ENCODE peak calls at places on chromosomes 12 and 14, in seven cellular contexts. V is endodermal cell; D is naive thymus-derived CD4-positive, alpha-beta T cell; O is IMR-90; T is PC-3; X is heart left ventricle; U is GM23248. P is an unnamed sample. For H3K4me1, the result is how much of the 10 kb centered on the place peaks cover.

GRCh38 chr14:30874999-30875787 is 834 bp downstream of the COCH start:
- DNase-seq in V (peak), D (no peak), O (no peak), T (no peak), X (no peak), U (peak), P (no peak)

GRCh38 chr12:2408262-2408661 is 355.5 kb downstream of the CACNA1C start:
- DNase-seq in V (no peak), D (no peak), O (no peak), T (no peak), X (no peak), U (no peak), P (no peak)

GRCh38 chr12:59179231-59179630 is 258.9 kb upstream of the LRIG3 start:
- DNase-seq in V (no peak), D (no peak), O (no peak), T (peak), X (no peak), U (no peak), P (no peak)

GRCh38 chr12:26017484-26018211 is 59.2 kb downstream of the RASSF8 start:
- DNase-seq in V (peak), D (no peak), O (peak), T (peak), X (no peak), U (peak), P (peak)

GRCh38 chr14:77055981-77056380 is 27.5 kb upstream of the IRF2BPL start:
- DNase-seq in V (no peak), D (no peak), O (no peak), T (no peak), X (no peak), U (no peak), P (no peak)

GRCh38 chr12:88579572-88579940 is 715 bp downstream of the KITLG start:
- DNase-seq in V (peak), D (no peak), O (no peak), T (peak), X (peak), U (peak), P (peak)

GRCh38 chr12:532908-533565 is 73.3 kb downstream of the B4GALNT3 start:
- DNase-seq in V (no peak), D (no peak), O (peak), T (peak), X (no peak), U (peak), P (peak)

GRCh38 chr14:77284066-77284855 is 13.3 kb upstream of the NGB start:
- DNase-seq in V (no peak), D (no peak), O (no peak), T (no peak), X (no peak), U (no peak), P (no peak)

GRCh38 chr14:98172243-98172778 is 1099.7 kb downstream of the BCL11B start:
- DNase-seq in V (no peak), D (no peak), O (no peak), T (no peak), X (no peak), U (no peak), P (no peak)

GRCh38 chr14:78131616-78132015 is 38.6 kb upstream of the NRXN3 start:
- DNase-seq in V (no peak), D (no peak), O (no peak), T (no peak), X (no peak), U (no peak), P (no peak)

GRCh38 chr12:60196366-60196765 is 600.5 kb downstream of the SLC16A7 start:
- DNase-seq in V (no peak), D (no peak), O (no peak), T (no peak), X (no peak), U (no peak), P (no peak)

GRCh38 chr12:27552235-27552634 is 28.2 kb downstream of the PPFIBP1 start:
- DNase-seq in V (no peak), D (no peak), O (no peak), T (no peak), X (no peak), U (no peak), P (no peak)

GRCh38 chr12:89707623-89707991 is 1.0 kb downstream of the ATP2B1 start:
- DNase-seq in V (peak), D (no peak), O (no peak), T (no peak), X (no peak), U (peak), P (no peak)

GRCh38 chr12:76883826-76884225 is 5.0 kb upstream of the CSRP2 start:
- DNase-seq in V (peak), D (no peak), O (peak), T (no peak), X (peak), U (peak), P (no peak)

GRCh38 chr12:6955462-6956331 is 4.5 kb downstream of the PTPN6 start:
- DNase-seq in V (no peak), D (no peak), O (no peak), T (no peak), X (no peak), U (no peak), P (no peak)

GRCh38 chr14:50047274-50047676 is 69.1 kb downstream of the VCPKMT start:
- DNase-seq in V (no peak), D (no peak), O (no peak), T (peak), X (peak), U (no peak), P (no peak)

GRCh38 chr12:15688202-15688736 is 100.9 kb downstream of the EPS8 start:
- DNase-seq in V (peak), D (no peak), O (no peak), T (no peak), X (peak), U (no peak), P (no peak)

GRCh38 chr12:81077329-81077685 is 572 bp upstream of the ACSS3 start:
- DNase-seq in V (peak), D (no peak), O (no peak), T (no peak), X (peak), U (no peak), P (peak)

GRCh38 chr12:93441111-93441616 is 583 bp downstream of the UBE2N start:
- DNase-seq in V (no peak), D (peak), O (peak), T (peak), X (peak), U (peak), P (peak)

GRCh38 chr14:99041820-99042174 is 230.2 kb downstream of the BCL11B start:
- DNase-seq in V (peak), D (no peak), O (no peak), T (no peak), X (no peak), U (no peak), P (no peak)

GRCh38 chr12:20050166-20050565 is 318.2 kb upstream of the PDE3A start:
- DNase-seq in V (no peak), D (no peak), O (no peak), T (no peak), X (no peak), U (peak), P (peak)

GRCh38 chr12:31220633-31221565 is 105.1 kb downstream of the SINHCAF start:
- DNase-seq in V (no peak), D (no peak), O (peak), T (no peak), X (no peak), U (peak), P (peak)

GRCh38 chr12:1937481-1938224 is 19.2 kb upstream of the CACNA2D4 start:
- DNase-seq in V (no peak), D (no peak), O (no peak), T (no peak), X (no peak), U (no peak), P (no peak)

GRCh38 chr12:262817-263216 is at the start of gene SLC6A13:
- DNase-seq in V (no peak), D (no peak), O (no peak), T (no peak), X (no peak), U (no peak), P (no peak)

GRCh38 chr12:118103601-118104382 is at the start of gene VSIG10:
- DNase-seq in V (peak), D (peak), O (peak), T (peak), X (peak), U (peak), P (peak)

GRCh38 chr12:89160716-89161123 is 191.6 kb downstream of the DUSP6 start:
- DNase-seq in V (no peak), D (no peak), O (peak), T (peak), X (peak), U (peak), P (peak)

GRCh38 chr12:88401153-88401552 is 179.1 kb downstream of the KITLG start:
- DNase-seq in V (no peak), D (no peak), O (peak), T (peak), X (no peak), U (no peak), P (peak)

GRCh38 chr14:103576371-103577024 is 13.7 kb downstream of the COA8 start:
- DNase-seq in V (peak), D (no peak), O (peak), T (peak), X (peak), U (peak), P (peak)

GRCh38 chr12:3236345-3237153 is 159.4 kb downstream of the TSPAN9 start:
- DNase-seq in V (peak), D (no peak), O (peak), T (peak), X (peak), U (peak), P (peak)

GRCh38 chr14:37512173-37512572 is 82.9 kb downstream of the FOXA1 start:
- DNase-seq in V (no peak), D (no peak), O (no peak), T (no peak), X (no peak), U (no peak), P (no peak)

GRCh38 chr14:33505963-33506329 is 444.9 kb downstream of the EGLN3 start:
- DNase-seq in V (no peak), D (no peak), O (no peak), T (peak), X (no peak), U (no peak), P (no peak)

GRCh38 chr12:65948320-65949008 is 124.2 kb downstream of the HMGA2 start:
- DNase-seq in V (no peak), D (no peak), O (peak), T (peak), X (peak), U (peak), P (peak)

GRCh38 chr14:90034835-90035525 is 26.8 kb upstream of the KCNK13 start:
- DNase-seq in V (no peak), D (no peak), O (no peak), T (no peak), X (no peak), U (no peak), P (no peak)

GRCh38 chr14:72978856-72979255 is 48.0 kb downstream of the ZFYVE1 start:
- DNase-seq in V (no peak), D (no peak), O (no peak), T (no peak), X (no peak), U (no peak), P (no peak)

GRCh38 chr14:22634233-22634632 is 9.9 kb downstream of the OR6J1 start:
- DNase-seq in V (no peak), D (no peak), O (no peak), T (no peak), X (no peak), U (no peak), P (no peak)

GRCh38 chr12:26187014-26187413 is 8.4 kb upstream of the SSPN start:
- DNase-seq in V (no peak), D (no peak), O (no peak), T (no peak), X (no peak), U (peak), P (no peak)

GRCh38 chr14:77580964-77581505 is 35.4 kb downstream of the SPTLC2 start:
- DNase-seq in V (no peak), D (peak), O (peak), T (peak), X (no peak), U (peak), P (peak)

GRCh38 chr12:65536876-65537661 is 258.6 kb downstream of the MSRB3 start:
- DNase-seq in V (no peak), D (no peak), O (peak), T (peak), X (peak), U (peak), P (peak)

GRCh38 chr12:83700858-83701257 is 1014.2 kb downstream of the TMTC2 start:
- DNase-seq in V (no peak), D (no peak), O (no peak), T (peak), X (no peak), U (peak), P (peak)

GRCh38 chr14:65849558-65849957 is 437.0 kb downstream of the FUT8 start:
- DNase-seq in V (peak), D (no peak), O (no peak), T (no peak), X (no peak), U (no peak), P (no peak)

GRCh38 chr12:108721824-108722223 is 9.5 kb downstream of the CORO1C start:
- DNase-seq in V (no peak), D (no peak), O (no peak), T (no peak), X (no peak), U (no peak), P (no peak)
- H3K4me1 ChIP-seq in V (under half), D (under half), O (under half), T (half or more), X (under half), U (half or more), P (half or more)

DNA sequence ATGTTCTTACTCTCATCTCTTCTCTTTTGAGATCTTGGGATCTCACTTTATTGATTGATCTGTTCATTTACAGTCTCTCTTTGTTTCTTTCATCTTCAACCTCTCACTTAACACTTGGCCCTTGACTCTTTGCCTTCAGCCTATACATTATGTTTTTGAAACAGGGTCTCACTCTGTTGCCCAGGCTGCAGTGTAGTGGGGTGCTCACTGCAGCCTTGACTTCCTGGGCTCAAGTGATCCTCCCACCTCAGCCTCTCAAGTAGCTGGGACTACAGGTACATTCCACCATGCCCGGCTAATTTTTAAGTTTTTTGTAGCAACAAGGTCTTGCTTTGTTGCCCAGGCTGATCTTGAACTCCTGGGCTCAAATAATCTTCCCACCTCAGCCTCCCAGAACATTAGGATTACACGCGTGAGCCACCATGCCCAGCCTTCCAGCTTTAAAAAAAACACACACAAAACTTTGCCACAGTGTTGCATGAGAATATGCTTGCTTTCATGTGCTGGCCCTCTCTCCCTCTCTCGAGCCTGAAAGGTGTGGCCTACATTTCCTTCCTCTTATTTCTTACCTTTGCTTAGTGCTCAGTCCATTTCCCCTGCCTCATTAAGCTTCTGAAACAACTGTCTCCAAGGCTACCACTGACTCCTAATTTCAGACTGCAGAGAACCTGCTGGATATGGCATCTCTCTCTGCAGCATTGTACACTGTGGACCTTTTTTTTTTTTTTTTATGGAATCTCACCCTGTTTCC is 9.9 kb downstream of the DIP2B start:
- DNase-seq in V (no peak), D (no peak), O (no peak), T (no peak), X (no peak), U (no peak), P (no peak)
- H3K4me1 ChIP-seq in V (under half), D (half or more), O (under half), T (under half), X (under half), U (under half), P (under half)

DNA sequence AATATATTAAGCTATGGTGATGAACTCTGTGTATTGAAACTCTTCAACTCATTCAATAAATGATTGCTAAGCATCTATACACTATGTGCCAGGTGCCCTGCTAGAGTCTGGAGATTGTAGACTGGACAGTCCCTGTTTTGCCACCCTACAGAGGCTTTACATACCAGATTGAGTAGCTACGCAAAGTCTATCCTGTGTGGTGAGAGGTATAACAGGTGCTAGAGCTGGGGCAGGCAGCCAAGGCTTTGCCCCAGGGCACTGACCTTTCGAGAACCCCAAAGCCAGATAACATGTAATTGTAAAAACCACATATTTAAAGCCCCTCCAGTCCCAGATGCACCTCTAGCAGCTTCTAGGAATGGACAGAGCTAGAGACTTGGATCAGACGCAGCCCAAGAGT is 52.8 kb downstream of the PPM1H start:
- DNase-seq in V (no peak), D (no peak), O (no peak), T (no peak), X (no peak), U (no peak), P (no peak)
- H3K4me1 ChIP-seq in V (under half), D (under half), O (under half), T (under half), X (under half), U (under half), P (under half)

GRCh38 chr14:95531473-95531872 is 3.4 kb upstream of the GLRX5 start:
- DNase-seq in V (no peak), D (no peak), O (peak), T (peak), X (no peak), U (peak), P (peak)

GRCh38 chr14:95526483-95527391 is 8.1 kb upstream of the GLRX5 start:
- DNase-seq in V (no peak), D (no peak), O (peak), T (no peak), X (no peak), U (no peak), P (no peak)

GRCh38 chr14:95527392-95528002 is 7.4 kb upstream of the GLRX5 start:
- DNase-seq in V (no peak), D (peak), O (peak), T (peak), X (peak), U (peak), P (peak)

GRCh38 chr14:95530461-95531170 is 4.2 kb upstream of the GLRX5 start:
- DNase-seq in V (peak), D (no peak), O (no peak), T (peak), X (no peak), U (peak), P (no peak)

DNA sequence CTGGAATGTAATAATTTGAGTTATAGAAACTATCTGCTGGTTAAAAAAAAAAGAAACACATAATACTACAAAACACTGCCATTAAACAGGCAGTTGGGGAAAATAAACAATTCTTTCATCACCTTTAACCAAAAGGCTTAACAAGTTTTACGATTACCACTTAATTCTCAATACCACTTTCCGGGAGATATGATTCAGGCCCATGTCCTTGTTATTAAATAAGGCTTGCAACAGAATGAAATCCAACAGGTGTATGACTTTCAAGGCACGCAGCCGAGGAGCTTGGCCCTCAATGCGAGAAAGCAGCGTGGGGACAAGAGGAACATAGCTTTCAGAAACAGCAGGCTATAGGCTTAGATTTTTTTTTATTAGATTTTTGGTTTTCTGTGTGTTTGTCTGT is 5.6 kb upstream of the GLRX5 start:
- DNase-seq in V (no peak), D (no peak), O (no peak), T (no peak), X (no peak), U (no peak), P (no peak)
- H3K4me1 ChIP-seq in V (under half), D (under half), O (under half), T (under half), X (under half), U (half or more), P (half or more)

GRCh38 chr12:132470417-132470816 is 19.5 kb upstream of the FBRSL1 start:
- DNase-seq in V (no peak), D (no peak), O (no peak), T (no peak), X (no peak), U (no peak), P (no peak)
- H3K4me1 ChIP-seq in V (under half), D (under half), O (under half), T (under half), X (under half), U (under half), P (under half)

GRCh38 chr12:57010627-57011224 is 4.4 kb upstream of the ZBTB39 start:
- DNase-seq in V (no peak), D (no peak), O (no peak), T (no peak), X (no peak), U (no peak), P (no peak)

GRCh38 chr12:57009949-57010626 is 3.7 kb upstream of the ZBTB39 start:
- DNase-seq in V (no peak), D (no peak), O (no peak), T (no peak), X (no peak), U (no peak), P (no peak)

GRCh38 chr12:57005980-57006808 is at the start of gene ZBTB39:
- DNase-seq in V (peak), D (peak), O (peak), T (peak), X (peak), U (peak), P (peak)

GRCh38 chr12:57006809-57007475 is 596 bp upstream of the ZBTB39 start:
- DNase-seq in V (no peak), D (no peak), O (no peak), T (no peak), X (no peak), U (no peak), P (no peak)

GRCh38 chr12:57008113-57008687 is 1.9 kb upstream of the ZBTB39 start:
- DNase-seq in V (no peak), D (peak), O (peak), T (peak), X (no peak), U (peak), P (peak)
- H3K4me1 ChIP-seq in V (under half), D (half or more), O (under half), T (under half), X (under half), U (under half), P (under half)

GRCh38 chr12:130478786-130479185 is 141.1 kb downstream of the PIWIL1 start:
- DNase-seq in V (no peak), D (no peak), O (no peak), T (no peak), X (no peak), U (no peak), P (no peak)
- H3K4me1 ChIP-seq in V (under half), D (under half), O (under half), T (under half), X (under half), U (under half), P (under half)

DNA sequence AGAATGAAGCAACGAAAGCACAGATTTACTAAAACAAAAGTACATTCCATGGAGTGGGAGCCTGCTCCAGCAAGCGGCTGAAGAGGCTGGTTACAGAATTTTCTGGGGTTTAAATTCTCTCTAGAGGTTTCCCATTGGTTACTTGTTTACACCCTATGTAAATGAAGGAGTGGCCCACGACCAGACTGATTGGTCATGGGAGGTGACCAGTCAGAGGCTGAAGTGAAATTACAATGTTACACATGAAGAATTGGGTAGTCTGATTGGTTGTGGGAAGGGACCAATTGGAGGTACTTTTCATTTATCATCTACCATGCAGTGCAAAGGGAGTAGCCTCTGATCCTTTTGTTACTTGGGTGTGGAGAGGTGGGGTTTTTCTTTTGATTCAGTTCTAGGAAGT is 36.2 kb upstream of the APPL2 start:
- DNase-seq in V (no peak), D (no peak), O (no peak), T (no peak), X (no peak), U (no peak), P (no peak)
- H3K4me1 ChIP-seq in V (under half), D (under half), O (under half), T (under half), X (under half), U (under half), P (under half)

P was measured in adipocyte.